ENCODE peak calls at places on chromosome 15, in six cellular contexts. One of them, this sample, is unnamed.

GRCh38 chr15:55241895-55242294 is 45.2 kb upstream of the RSL24D1 start:
- DNase-seq in AG09319: no peak
- DNase-seq in RPMI7951: no peak
- DNase-seq in stimulated activated naive CD4-positive, alpha-beta T cell: no peak
- DNase-seq in activated CD4-positive, alpha-beta T cell treated with anti-CD3 and anti-CD28 coated beads, Interleukin-2, amount 50 U/mL, for 24 hours: no peak
- DNase-seq in GOT3: no peak
- DNase-seq in this sample: peak

GRCh38 chr15:87863152-87863551 is 393.4 kb downstream of the NTRK3 start:
- DNase-seq in stimulated activated naive CD4-positive, alpha-beta T cell: no peak
- DNase-seq in RPMI7951: peak
- DNase-seq in AG09319: no peak
- DNase-seq in GOT3: no peak
- DNase-seq in activated CD4-positive, alpha-beta T cell treated with anti-CD3 and anti-CD28 coated beads, Interleukin-2, amount 50 U/mL, for 24 hours: no peak
- DNase-seq in this sample: peak

GRCh38 chr15:51499379-51499976 is 123.1 kb downstream of the DMXL2 start:
- DNase-seq in AG09319: no peak
- DNase-seq in stimulated activated naive CD4-positive, alpha-beta T cell: no peak
- DNase-seq in activated CD4-positive, alpha-beta T cell treated with anti-CD3 and anti-CD28 coated beads, Interleukin-2, amount 50 U/mL, for 24 hours: no peak
- DNase-seq in GOT3: no peak
- DNase-seq in RPMI7951: peak
- DNase-seq in this sample: peak

GRCh38 chr15:92869977-92870644 is 30.0 kb upstream of the CHD2 start:
- DNase-seq in stimulated activated naive CD4-positive, alpha-beta T cell: no peak
- DNase-seq in activated CD4-positive, alpha-beta T cell treated with anti-CD3 and anti-CD28 coated beads, Interleukin-2, amount 50 U/mL, for 24 hours: no peak
- DNase-seq in RPMI7951: peak
- DNase-seq in GOT3: no peak
- DNase-seq in AG09319: no peak
- DNase-seq in this sample: no peak

GRCh38 chr15:59349715-59350420 is 22.8 kb downstream of the MYO1E start:
- DNase-seq in activated CD4-positive, alpha-beta T cell treated with anti-CD3 and anti-CD28 coated beads, Interleukin-2, amount 50 U/mL, for 24 hours: no peak
- DNase-seq in RPMI7951: peak
- DNase-seq in GOT3: no peak
- DNase-seq in AG09319: no peak
- DNase-seq in stimulated activated naive CD4-positive, alpha-beta T cell: no peak
- DNase-seq in this sample: peak

GRCh38 chr15:90271459-90272166 is 6.1 kb downstream of the NGRN start:
- DNase-seq in activated CD4-positive, alpha-beta T cell treated with anti-CD3 and anti-CD28 coated beads, Interleukin-2, amount 50 U/mL, for 24 hours: no peak
- DNase-seq in AG09319: no peak
- DNase-seq in stimulated activated naive CD4-positive, alpha-beta T cell: no peak
- DNase-seq in GOT3: no peak
- DNase-seq in RPMI7951: no peak
- DNase-seq in this sample: no peak

GRCh38 chr15:67199391-67199790 is 55.1 kb downstream of the AAGAB start:
- DNase-seq in RPMI7951: no peak
- DNase-seq in activated CD4-positive, alpha-beta T cell treated with anti-CD3 and anti-CD28 coated beads, Interleukin-2, amount 50 U/mL, for 24 hours: no peak
- DNase-seq in stimulated activated naive CD4-positive, alpha-beta T cell: no peak
- DNase-seq in AG09319: no peak
- DNase-seq in GOT3: no peak
- DNase-seq in this sample: no peak

GRCh38 chr15:70196314-70197291 is 98.9 kb upstream of the TLE3 start:
- DNase-seq in RPMI7951: peak
- DNase-seq in AG09319: no peak
- DNase-seq in GOT3: peak
- DNase-seq in stimulated activated naive CD4-positive, alpha-beta T cell: no peak
- DNase-seq in activated CD4-positive, alpha-beta T cell treated with anti-CD3 and anti-CD28 coated beads, Interleukin-2, amount 50 U/mL, for 24 hours: no peak
- DNase-seq in this sample: peak

GRCh38 chr15:39444729-39445470 is 136.0 kb upstream of the THBS1 start:
- DNase-seq in activated CD4-positive, alpha-beta T cell treated with anti-CD3 and anti-CD28 coated beads, Interleukin-2, amount 50 U/mL, for 24 hours: no peak
- DNase-seq in AG09319: no peak
- DNase-seq in GOT3: no peak
- DNase-seq in stimulated activated naive CD4-positive, alpha-beta T cell: no peak
- DNase-seq in RPMI7951: peak
- DNase-seq in this sample: no peak

GRCh38 chr15:71391421-71392047 is 276.3 kb downstream of the THSD4 start:
- DNase-seq in RPMI7951: no peak
- DNase-seq in activated CD4-positive, alpha-beta T cell treated with anti-CD3 and anti-CD28 coated beads, Interleukin-2, amount 50 U/mL, for 24 hours: no peak
- DNase-seq in GOT3: no peak
- DNase-seq in AG09319: no peak
- DNase-seq in stimulated activated naive CD4-positive, alpha-beta T cell: no peak
- DNase-seq in this sample: no peak

GRCh38 chr15:35290301-35290721 is 205.2 kb upstream of the NANOGP8 start:
- DNase-seq in GOT3: no peak
- DNase-seq in stimulated activated naive CD4-positive, alpha-beta T cell: no peak
- DNase-seq in RPMI7951: no peak
- DNase-seq in activated CD4-positive, alpha-beta T cell treated with anti-CD3 and anti-CD28 coated beads, Interleukin-2, amount 50 U/mL, for 24 hours: no peak
- DNase-seq in AG09319: no peak
- DNase-seq in this sample: no peak

GRCh38 chr15:95458736-95459135 is 871.8 kb upstream of the NR2F2 start:
- DNase-seq in GOT3: no peak
- DNase-seq in activated CD4-positive, alpha-beta T cell treated with anti-CD3 and anti-CD28 coated beads, Interleukin-2, amount 50 U/mL, for 24 hours: no peak
- DNase-seq in RPMI7951: no peak
- DNase-seq in stimulated activated naive CD4-positive, alpha-beta T cell: no peak
- DNase-seq in AG09319: no peak
- DNase-seq in this sample: no peak

GRCh38 chr15:57555270-57555669 is 36.4 kb upstream of the MYZAP start:
- DNase-seq in RPMI7951: peak
- DNase-seq in AG09319: no peak
- DNase-seq in activated CD4-positive, alpha-beta T cell treated with anti-CD3 and anti-CD28 coated beads, Interleukin-2, amount 50 U/mL, for 24 hours: no peak
- DNase-seq in GOT3: no peak
- DNase-seq in stimulated activated naive CD4-positive, alpha-beta T cell: no peak
- DNase-seq in this sample: no peak

GRCh38 chr15:88238618-88239430 is 17.7 kb downstream of the NTRK3 start:
- DNase-seq in AG09319: peak
- DNase-seq in RPMI7951: peak
- DNase-seq in activated CD4-positive, alpha-beta T cell treated with anti-CD3 and anti-CD28 coated beads, Interleukin-2, amount 50 U/mL, for 24 hours: no peak
- DNase-seq in GOT3: no peak
- DNase-seq in stimulated activated naive CD4-positive, alpha-beta T cell: no peak
- DNase-seq in this sample: peak

GRCh38 chr15:69557340-69558137 is 104.9 kb downstream of the RPLP1 start:
- DNase-seq in RPMI7951: peak
- DNase-seq in AG09319: peak
- DNase-seq in GOT3: peak
- DNase-seq in stimulated activated naive CD4-positive, alpha-beta T cell: no peak
- DNase-seq in activated CD4-positive, alpha-beta T cell treated with anti-CD3 and anti-CD28 coated beads, Interleukin-2, amount 50 U/mL, for 24 hours: no peak
- DNase-seq in this sample: peak

GRCh38 chr15:25242166-25242879 is 196.5 kb downstream of the UBE3A start:
- DNase-seq in AG09319: no peak
- DNase-seq in GOT3: no peak
- DNase-seq in activated CD4-positive, alpha-beta T cell treated with anti-CD3 and anti-CD28 coated beads, Interleukin-2, amount 50 U/mL, for 24 hours: no peak
- DNase-seq in stimulated activated naive CD4-positive, alpha-beta T cell: no peak
- DNase-seq in RPMI7951: no peak
- DNase-seq in this sample: no peak

GRCh38 chr15:65211157-65211982 is at the start of gene CILP:
- DNase-seq in activated CD4-positive, alpha-beta T cell treated with anti-CD3 and anti-CD28 coated beads, Interleukin-2, amount 50 U/mL, for 24 hours: no peak
- DNase-seq in GOT3: no peak
- DNase-seq in stimulated activated naive CD4-positive, alpha-beta T cell: no peak
- DNase-seq in RPMI7951: peak
- DNase-seq in AG09319: no peak
- DNase-seq in this sample: peak

GRCh38 chr15:74127954-74128784 is 2.2 kb upstream of the ISLR2 start:
- DNase-seq in activated CD4-positive, alpha-beta T cell treated with anti-CD3 and anti-CD28 coated beads, Interleukin-2, amount 50 U/mL, for 24 hours: no peak
- DNase-seq in GOT3: no peak
- DNase-seq in AG09319: no peak
- DNase-seq in stimulated activated naive CD4-positive, alpha-beta T cell: no peak
- DNase-seq in RPMI7951: peak
- DNase-seq in this sample: peak

GRCh38 chr15:74208901-74209559 is 6.4 kb upstream of the STRA6 start:
- DNase-seq in RPMI7951: peak
- DNase-seq in activated CD4-positive, alpha-beta T cell treated with anti-CD3 and anti-CD28 coated beads, Interleukin-2, amount 50 U/mL, for 24 hours: no peak
- DNase-seq in GOT3: no peak
- DNase-seq in AG09319: no peak
- DNase-seq in stimulated activated naive CD4-positive, alpha-beta T cell: no peak
- DNase-seq in this sample: peak

GRCh38 chr15:90642464-90643300 is 74.5 kb upstream of the BLM start:
- DNase-seq in activated CD4-positive, alpha-beta T cell treated with anti-CD3 and anti-CD28 coated beads, Interleukin-2, amount 50 U/mL, for 24 hours: no peak
- DNase-seq in RPMI7951: no peak
- DNase-seq in GOT3: no peak
- DNase-seq in AG09319: no peak
- DNase-seq in stimulated activated naive CD4-positive, alpha-beta T cell: no peak
- DNase-seq in this sample: no peak

GRCh38 chr15:41934843-41935242 is 37.5 kb downstream of the EHD4 start:
- DNase-seq in GOT3: no peak
- DNase-seq in AG09319: no peak
- DNase-seq in stimulated activated naive CD4-positive, alpha-beta T cell: peak
- DNase-seq in RPMI7951: peak
- DNase-seq in activated CD4-positive, alpha-beta T cell treated with anti-CD3 and anti-CD28 coated beads, Interleukin-2, amount 50 U/mL, for 24 hours: peak
- DNase-seq in this sample: no peak

GRCh38 chr15:38254065-38254883 is 1.6 kb downstream of the SPRED1 start:
- DNase-seq in AG09319: no peak
- DNase-seq in stimulated activated naive CD4-positive, alpha-beta T cell: no peak
- DNase-seq in GOT3: no peak
- DNase-seq in activated CD4-positive, alpha-beta T cell treated with anti-CD3 and anti-CD28 coated beads, Interleukin-2, amount 50 U/mL, for 24 hours: peak
- DNase-seq in RPMI7951: peak
- DNase-seq in this sample: peak

GRCh38 chr15:70049115-70049514 is 48.6 kb downstream of the TLE3 start:
- DNase-seq in RPMI7951: no peak
- DNase-seq in activated CD4-positive, alpha-beta T cell treated with anti-CD3 and anti-CD28 coated beads, Interleukin-2, amount 50 U/mL, for 24 hours: no peak
- DNase-seq in AG09319: no peak
- DNase-seq in stimulated activated naive CD4-positive, alpha-beta T cell: no peak
- DNase-seq in GOT3: no peak
- DNase-seq in this sample: no peak

GRCh38 chr15:70395164-70395563 is 297.4 kb upstream of the TLE3 start:
- DNase-seq in activated CD4-positive, alpha-beta T cell treated with anti-CD3 and anti-CD28 coated beads, Interleukin-2, amount 50 U/mL, for 24 hours: no peak
- DNase-seq in GOT3: no peak
- DNase-seq in stimulated activated naive CD4-positive, alpha-beta T cell: no peak
- DNase-seq in RPMI7951: no peak
- DNase-seq in AG09319: no peak
- DNase-seq in this sample: no peak

GRCh38 chr15:41203395-41203794 is 27.2 kb downstream of the EXD1 start:
- DNase-seq in stimulated activated naive CD4-positive, alpha-beta T cell: no peak
- DNase-seq in GOT3: no peak
- DNase-seq in RPMI7951: no peak
- DNase-seq in AG09319: no peak
- DNase-seq in activated CD4-positive, alpha-beta T cell treated with anti-CD3 and anti-CD28 coated beads, Interleukin-2, amount 50 U/mL, for 24 hours: no peak
- DNase-seq in this sample: no peak

GRCh38 chr15:90419738-90420487 is 31.9 kb downstream of the IQGAP1 start:
- DNase-seq in GOT3: no peak
- DNase-seq in AG09319: peak
- DNase-seq in RPMI7951: peak
- DNase-seq in stimulated activated naive CD4-positive, alpha-beta T cell: no peak
- DNase-seq in activated CD4-positive, alpha-beta T cell treated with anti-CD3 and anti-CD28 coated beads, Interleukin-2, amount 50 U/mL, for 24 hours: peak
- DNase-seq in this sample: peak